ENCODE peak calls at places on chromosomes 13 and 19, in seven cellular contexts. M is GM12864, P is dorsolateral prefrontal cortex, G is fibroblast of mammary gland, I is A549, U is AG10803, A is adrenal gland. E is an unnamed sample.

GRCh38 chr13:66926851-66927524 is 303.1 kb downstream of the PCDH9 start:
- DNase-seq in M (no peak), I (peak), A (no peak), G (no peak), P (no peak), U (no peak), E (no peak)

GRCh38 chr19:46546194-46546896 is 50.7 kb upstream of the PNMA8B start:
- DNase-seq in U (peak), M (no peak), A (peak), G (peak), P (peak), I (peak), E (peak)

GRCh38 chr19:46759817-46760333 is 13.6 kb upstream of the STRN4 start:
- DNase-seq in U (peak), M (no peak), P (no peak), G (peak), I (peak), A (no peak), E (no peak)

GRCh38 chr19:34220472-34221063 is 33.8 kb upstream of the GARRE1 start:
- DNase-seq in G (peak), A (peak), U (peak), M (no peak), P (peak), I (peak), E (no peak)

GRCh38 chr19:6041071-6041470 is 63.1 kb upstream of the RANBP3 start:
- DNase-seq in P (no peak), U (no peak), M (no peak), I (no peak), G (no peak), A (no peak), E (no peak)

GRCh38 chr13:112879283-112879833 is 89.7 kb upstream of the MCF2L start:
- DNase-seq in A (peak), I (no peak), U (peak), P (no peak), M (no peak), G (peak), E (no peak)

GRCh38 chr13:43908156-43909126 is 28.7 kb downstream of the LACC1 start:
- DNase-seq in U (peak), M (no peak), G (peak), A (no peak), P (no peak), I (peak), E (peak)

GRCh38 chr19:54464624-54465266 is 1.2 kb upstream of the LENG9 start:
- DNase-seq in A (peak), G (peak), M (peak), U (peak), I (peak), P (peak), E (no peak)

GRCh38 chr19:4910594-4911273 is 1.4 kb downstream of the UHRF1 start:
- DNase-seq in G (peak), I (peak), U (peak), M (no peak), A (no peak), P (peak), E (no peak)

GRCh38 chr13:26629260-26629659 is 71.8 kb downstream of the WASF3 start:
- DNase-seq in P (no peak), G (peak), A (no peak), M (no peak), I (peak), U (peak), E (no peak)

GRCh38 chr13:39159971-39160370 is 121.7 kb downstream of the NHLRC3 start:
- DNase-seq in U (no peak), A (no peak), P (no peak), G (no peak), I (no peak), M (no peak), E (no peak)

GRCh38 chr19:47713046-47714021 is at the start of gene EHD2:
- DNase-seq in I (peak), U (peak), M (no peak), G (peak), P (no peak), A (peak), E (no peak)

GRCh38 chr13:80989241-80989640 is 648.3 kb upstream of the SPRY2 start:
- DNase-seq in P (no peak), U (no peak), M (no peak), G (peak), I (no peak), A (no peak), E (no peak)

GRCh38 chr19:43797556-43797955 is 4.7 kb downstream of the LYPD5 start:
- DNase-seq in P (no peak), A (no peak), M (no peak), U (no peak), I (no peak), G (no peak), E (no peak)

GRCh38 chr13:73765651-73766384 is 368.4 kb downstream of the KLF12 start:
- DNase-seq in G (peak), A (peak), U (peak), P (peak), I (no peak), M (peak), E (peak)

GRCh38 chr13:105998233-105998550 is 537.3 kb downstream of the EFNB2 start:
- DNase-seq in A (no peak), P (no peak), M (no peak), G (no peak), U (no peak), I (no peak), E (no peak)

GRCh38 chr19:23440207-23440606 is 44.9 kb upstream of the ZNF91 start:
- DNase-seq in M (no peak), P (no peak), I (peak), U (no peak), G (no peak), A (no peak), E (no peak)

GRCh38 chr13:80083516-80084085 is 257.3 kb downstream of the SPRY2 start:
- DNase-seq in P (no peak), G (peak), M (no peak), I (no peak), A (no peak), U (peak), E (no peak)

GRCh38 chr19:21028969-21029268 is 8.5 kb downstream of the ZNF430 start:
- DNase-seq in A (no peak), U (no peak), M (no peak), I (no peak), P (no peak), G (no peak), E (no peak)

GRCh38 chr19:17138937-17139598 is 63.5 kb downstream of the MYO9B start:
- DNase-seq in M (no peak), G (no peak), U (no peak), A (peak), I (no peak), P (no peak), E (no peak)

GRCh38 chr13:103615778-103616177 is 549.6 kb upstream of the SLC10A2 start:
- DNase-seq in U (no peak), M (no peak), G (no peak), P (no peak), I (no peak), A (no peak), E (no peak)

GRCh38 chr13:113138792-113139551 is 16.4 kb downstream of the F10 start:
- DNase-seq in G (no peak), M (no peak), I (no peak), P (no peak), U (no peak), A (no peak), E (no peak)

GRCh38 chr19:42242512-42243409 is at the start of gene GSK3A:
- DNase-seq in G (peak), M (peak), P (peak), I (peak), U (peak), A (peak), E (peak)

GRCh38 chr13:65789815-65790214 is 1440.3 kb downstream of the PCDH9 start:
- DNase-seq in G (peak), P (no peak), U (peak), M (no peak), A (no peak), I (peak), E (no peak)

GRCh38 chr13:43939149-43939548 is 59.4 kb downstream of the LACC1 start:
- DNase-seq in U (no peak), I (no peak), A (no peak), P (no peak), M (no peak), G (no peak), E (no peak)

GRCh38 chr19:39951686-39952085 is 17.3 kb upstream of the FCGBP start:
- DNase-seq in M (no peak), P (peak), A (peak), G (peak), I (peak), U (peak), E (no peak)

GRCh38 chr13:35349673-35350278 is 126.7 kb downstream of the MAB21L1 start:
- DNase-seq in M (peak), G (peak), P (no peak), U (no peak), A (no peak), I (peak), E (peak)

GRCh38 chr13:49116873-49117272 is 103.3 kb upstream of the MLNR start:
- DNase-seq in M (no peak), P (no peak), U (no peak), G (no peak), I (no peak), A (no peak), E (no peak)

GRCh38 chr13:80399340-80400163 is 58.6 kb upstream of the SPRY2 start:
- DNase-seq in P (no peak), M (no peak), U (peak), G (peak), I (no peak), A (no peak), E (peak)

GRCh38 chr13:60148918-60149317 is 14.8 kb downstream of the DIAPH3 start:
- DNase-seq in G (no peak), P (no peak), A (no peak), I (no peak), U (no peak), M (no peak), E (no peak)

GRCh38 chr13:110274687-110275086 is 32.3 kb downstream of the COL4A1 start:
- DNase-seq in I (peak), P (no peak), A (no peak), M (no peak), U (peak), G (no peak), E (no peak)

GRCh38 chr13:41428155-41428554 is 29.2 kb upstream of the RGCC start:
- DNase-seq in A (no peak), P (peak), U (no peak), G (no peak), M (no peak), I (no peak), E (no peak)

GRCh38 chr19:6849876-6850275 is 37.5 kb upstream of the ADGRE1 start:
- DNase-seq in U (no peak), A (no peak), M (no peak), I (no peak), P (no peak), G (no peak), E (no peak)

GRCh38 chr19:54183431-54183830 is 5.9 kb downstream of the MBOAT7 start:
- DNase-seq in U (no peak), A (no peak), M (no peak), G (no peak), P (no peak), I (no peak), E (no peak)

GRCh38 chr19:3494559-3494958 is 5.9 kb downstream of the DOHH start:
- DNase-seq in A (no peak), U (no peak), I (no peak), P (no peak), G (no peak), M (no peak), E (no peak)

GRCh38 chr13:60163525-60164471 is at the start of gene DIAPH3:
- DNase-seq in I (peak), P (peak), U (peak), A (peak), M (peak), G (peak), E (no peak)

GRCh38 chr19:55160128-55160985 is 2.8 kb upstream of the TNNI3 start:
- DNase-seq in I (peak), P (peak), A (peak), G (peak), M (peak), U (peak), E (no peak)

GRCh38 chr19:12899891-12900518 is 9.0 kb downstream of the GCDH start:
- DNase-seq in I (no peak), A (no peak), M (no peak), U (no peak), P (no peak), G (no peak), E (no peak)

DNA sequence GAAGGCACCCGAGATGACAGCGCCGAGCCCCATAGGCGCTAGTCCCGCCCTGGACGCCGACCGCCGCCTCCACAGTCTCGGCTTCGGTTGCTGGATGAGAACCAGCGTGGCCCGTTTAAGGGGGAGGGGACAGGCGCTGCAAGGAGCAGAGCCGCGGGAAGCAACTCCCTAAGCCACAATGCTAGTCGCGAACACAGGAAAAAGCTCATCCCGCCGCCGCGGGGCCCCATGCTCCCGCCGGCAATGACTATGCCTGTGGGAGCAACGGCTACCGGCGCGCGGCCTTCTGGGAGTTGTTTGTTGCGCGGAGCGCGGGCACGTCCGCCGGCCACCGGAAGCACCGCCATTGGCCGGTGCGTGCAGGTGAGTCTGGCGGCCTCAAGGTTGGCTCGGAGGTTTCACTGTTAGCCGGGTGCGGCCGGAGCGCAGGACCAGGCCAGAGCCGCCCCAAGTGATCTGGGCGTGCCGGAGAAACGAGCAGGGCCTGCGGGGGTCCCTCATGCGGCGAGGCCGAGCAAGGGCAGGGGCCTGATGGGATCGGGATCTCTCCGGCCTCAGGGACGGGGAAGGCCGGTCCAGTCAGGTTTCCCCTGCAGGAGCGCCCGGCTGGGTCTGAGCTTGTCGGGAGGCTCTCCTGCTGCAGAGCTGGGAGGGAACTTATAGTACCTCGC is at the start of gene ZNF544:
- DNase-seq in M (peak), P (peak), A (peak), G (peak), I (peak), U (peak), E (no peak)
- H3K4me3 ChIP-seq in M (peak), P (peak), A (peak), G (peak), I (peak), U (peak), E (peak)

DNA sequence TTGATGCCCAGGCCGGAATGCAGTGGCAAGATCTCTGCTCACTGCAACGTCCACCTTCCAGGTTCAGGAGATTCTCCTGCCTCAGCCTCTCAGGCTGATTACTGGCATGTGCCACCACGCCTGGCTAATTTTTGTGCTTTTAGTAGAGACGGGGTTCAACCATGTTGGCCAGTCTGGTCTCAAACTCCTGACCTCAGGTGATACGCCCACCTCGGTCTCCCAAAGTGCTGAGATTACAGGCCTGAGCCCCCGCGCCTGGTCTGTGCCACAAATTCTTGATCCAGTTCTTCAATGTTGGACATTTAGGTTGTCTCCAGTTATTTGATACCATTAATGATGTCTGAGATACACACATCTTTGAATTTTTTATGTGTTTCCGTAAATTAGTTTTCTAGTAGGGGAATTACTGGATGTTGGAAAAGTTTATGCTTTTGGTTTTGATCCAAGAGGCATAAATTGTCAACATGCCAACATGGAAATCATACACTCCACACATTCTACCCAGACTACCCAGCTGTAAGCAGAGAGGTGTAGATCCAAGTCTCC is 525 bp upstream of the COG3 start:
- DNase-seq in U (no peak), M (no peak), A (no peak), G (no peak), I (no peak), P (no peak), E (no peak)
- TF ChIP-seq CTCF in U (no peak), M (peak), A (peak), G (no peak), I (no peak), P (no peak), E (no peak)

DNA sequence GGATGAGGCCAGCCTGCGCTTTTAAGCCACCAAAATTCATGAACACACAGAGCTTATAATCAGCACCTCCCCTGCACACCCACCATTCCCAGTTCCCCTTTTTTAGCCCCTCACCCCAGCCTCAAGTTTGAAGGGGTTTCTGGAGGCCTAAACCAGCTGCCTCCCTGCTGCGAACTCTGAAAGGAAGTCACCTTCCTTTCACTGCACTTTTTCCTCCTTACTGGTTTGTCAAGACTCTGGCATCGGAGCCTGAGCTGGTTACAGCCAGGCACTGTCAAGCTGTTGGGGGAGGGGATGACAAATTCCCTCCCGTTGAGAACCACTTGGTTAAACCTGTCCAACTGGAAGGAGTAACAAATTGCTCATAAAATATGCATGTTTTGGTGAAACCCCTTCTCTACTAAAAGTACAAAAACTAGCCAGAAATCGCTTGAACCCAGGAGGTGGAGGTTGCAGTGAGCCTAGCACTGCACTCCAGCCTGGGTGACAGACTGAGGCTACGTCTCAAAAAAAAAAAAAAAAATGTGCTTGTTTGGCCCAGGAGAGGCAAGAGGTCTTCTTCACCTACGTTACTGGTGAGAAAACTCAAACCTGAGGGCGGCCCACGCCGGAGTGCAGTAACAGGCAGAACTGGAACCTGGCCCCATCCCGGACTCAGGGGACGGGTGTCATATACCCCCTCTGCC is 671 bp upstream of the ADAT3 start:
- DNase-seq in U (no peak), A (no peak), G (no peak), I (no peak), M (peak), P (no peak), E (no peak)
- H3K4me3 ChIP-seq in U (peak), A (no peak), G (peak), I (peak), M (peak), P (peak), E (peak)

GRCh38 chr13:24746618-24747247 is 17.2 kb upstream of the RNF17 start:
- DNase-seq in P (no peak), I (peak), A (no peak), M (no peak), G (no peak), U (no peak), E (no peak)
- TF ChIP-seq CTCF in P (no peak), I (no peak), A (no peak), M (peak), G (no peak), U (no peak), E (no peak)

GRCh38 chr13:98675837-98676236 is 76.6 kb downstream of the SLC15A1 start:
- DNase-seq in G (no peak), M (no peak), I (no peak), A (no peak), P (no peak), U (no peak), E (no peak)

GRCh38 chr13:98678741-98679140 is 73.7 kb downstream of the SLC15A1 start:
- DNase-seq in M (no peak), P (no peak), A (no peak), U (no peak), G (no peak), I (no peak), E (no peak)

GRCh38 chr13:98677398-98677797 is 75.1 kb downstream of the SLC15A1 start:
- DNase-seq in P (no peak), G (no peak), A (no peak), M (no peak), U (no peak), I (no peak), E (no peak)

GRCh38 chr13:98676239-98676638 is 76.2 kb downstream of the SLC15A1 start:
- DNase-seq in A (no peak), U (no peak), M (no peak), G (no peak), P (no peak), I (no peak), E (no peak)

GRCh38 chr13:98681017-98681416 is 71.5 kb downstream of the SLC15A1 start:
- DNase-seq in A (no peak), M (no peak), U (no peak), I (no peak), P (no peak), G (no peak), E (no peak)
- H3K4me3 ChIP-seq in A (no peak), M (no peak), U (no peak), I (no peak), P (no peak), G (no peak), E (no peak)

GRCh38 chr19:1647664-1648155 is 4.7 kb downstream of the TCF3 start:
- DNase-seq in U (no peak), P (no peak), M (no peak), A (no peak), I (no peak), G (no peak), E (no peak)
- TF ChIP-seq CTCF in U (no peak), P (no peak), M (no peak), A (no peak), I (no peak), G (no peak), E (no peak)

DNA sequence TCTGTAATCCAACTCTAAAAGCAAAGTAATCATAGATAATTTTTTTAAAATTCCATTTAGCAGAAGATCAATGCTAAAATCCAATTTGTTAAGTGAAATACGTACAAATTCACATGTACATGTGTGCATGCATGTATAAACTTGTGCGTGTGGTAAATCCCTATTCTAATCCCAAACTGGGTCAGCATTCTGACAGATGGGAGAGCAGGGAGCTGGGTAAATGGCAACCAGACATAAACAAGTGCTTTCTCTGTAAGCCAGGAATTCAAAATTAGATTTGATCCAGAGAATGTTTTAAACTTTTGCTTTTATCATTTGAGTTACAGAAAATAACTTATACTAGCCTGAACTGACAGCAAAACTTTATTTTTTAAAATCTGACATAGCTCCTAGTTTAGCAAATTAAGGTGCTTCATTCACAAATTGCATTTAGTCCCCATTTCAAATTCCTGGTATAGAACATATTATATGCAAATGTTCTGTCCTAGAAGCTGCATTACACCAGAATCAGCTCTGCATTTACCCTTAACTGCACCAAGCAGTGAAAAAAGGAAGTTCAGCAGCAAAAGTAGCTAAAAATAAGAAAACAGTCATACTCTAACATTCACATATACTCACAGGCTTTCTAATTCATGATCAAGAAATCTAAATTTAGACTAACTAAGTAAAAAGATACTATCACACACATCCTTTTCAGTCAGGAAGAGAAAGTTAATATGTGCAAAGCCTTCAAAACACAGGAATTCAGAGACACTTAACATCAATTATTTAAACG is 32.6 kb downstream of the UBL3 start:
- DNase-seq in I (no peak), M (peak), U (no peak), A (no peak), P (no peak), G (no peak), E (no peak)
- H3K4me3 ChIP-seq in I (no peak), M (no peak), U (no peak), A (no peak), P (no peak), G (no peak), E (no peak)